ENCODE peak calls at places on chromosomes 6 and 20, in four cellular contexts. T is sigmoid colon, Y is GM23338, Z is K562. S is an unnamed sample. For H3K27me3, the result is how much of the 10 kb centered on the place peaks cover.

GRCh38 chr6:120378582-120379220 is 955.6 kb downstream of the TBC1D32 start:
- DNase-seq in Y (peak), Z (peak), T (no peak), S (no peak)

GRCh38 chr20:45968081-45968671 is 3.8 kb downstream of the ZNF335 start:
- DNase-seq in Y (no peak), T (peak), Z (no peak), S (peak)

GRCh38 chr20:35467339-35468224 is 12.2 kb downstream of the CEP250 start:
- DNase-seq in Y (no peak), T (peak), Z (no peak), S (no peak)

GRCh38 chr20:4289875-4290274 is 274.5 kb upstream of the RNF24 start:
- DNase-seq in T (no peak), Z (no peak), Y (peak), S (no peak)

GRCh38 chr6:124870611-124871201 is 91.5 kb upstream of the RNF217 start:
- DNase-seq in T (no peak), Z (peak), Y (peak), S (no peak)

GRCh38 chr6:43468748-43469681 is 8.4 kb upstream of the TJAP1 start:
- DNase-seq in Z (no peak), T (no peak), Y (peak), S (no peak)

GRCh38 chr6:42555477-42556457 is 8.1 kb upstream of the UBR2 start:
- DNase-seq in Y (peak), Z (peak), T (no peak), S (no peak)

GRCh38 chr6:155373276-155373675 is 59.0 kb upstream of the TFB1M start:
- DNase-seq in Y (no peak), T (no peak), Z (no peak), S (no peak)

GRCh38 chr6:116557863-116558262 is 4.3 kb downstream of the CALHM4 start:
- DNase-seq in Z (no peak), Y (peak), T (no peak), S (no peak)

GRCh38 chr6:125099211-125100017 is 54.2 kb upstream of the TPD52L1 start:
- DNase-seq in T (peak), Z (peak), Y (peak), S (no peak)

GRCh38 chr6:43221046-43221773 is 8.1 kb downstream of the DNPH1 start:
- DNase-seq in T (peak), Y (no peak), Z (no peak), S (no peak)

GRCh38 chr20:47274449-47275108 is 81.9 kb downstream of the ZMYND8 start:
- DNase-seq in T (peak), Z (peak), Y (no peak), S (no peak)

GRCh38 chr20:49594143-49594928 is 26.4 kb upstream of the PTGIS start:
- DNase-seq in T (peak), Z (no peak), Y (no peak), S (peak)

GRCh38 chr20:44888226-44889103 is 3.0 kb downstream of the YWHAB start:
- DNase-seq in T (no peak), Z (no peak), Y (no peak), S (no peak)

GRCh38 chr6:10719386-10720228 is 3.3 kb upstream of the TMEM14C start:
- DNase-seq in T (no peak), Y (no peak), Z (no peak), S (peak)

GRCh38 chr20:51413753-51414323 is 128.7 kb downstream of the NFATC2 start:
- DNase-seq in T (no peak), Y (no peak), Z (no peak), S (no peak)

GRCh38 chr6:10271982-10272381 is 142.9 kb downstream of the TFAP2A start:
- DNase-seq in T (no peak), Z (no peak), Y (no peak), S (no peak)

GRCh38 chr20:35648836-35649235 is 15.9 kb downstream of the CPNE1 start:
- DNase-seq in Y (no peak), Z (no peak), T (no peak), S (no peak)

GRCh38 chr6:85124472-85125428 is 325.1 kb upstream of the NT5E start:
- DNase-seq in T (no peak), Z (no peak), Y (no peak), S (no peak)

GRCh38 chr20:47146703-47147102 is 209.8 kb downstream of the ZMYND8 start:
- DNase-seq in T (no peak), Z (no peak), Y (no peak), S (no peak)

GRCh38 chr6:35544748-35545361 is 32.2 kb upstream of the TULP1 start:
- DNase-seq in T (no peak), Y (peak), Z (no peak), S (no peak)

GRCh38 chr20:36549628-36549941 is 8.3 kb downstream of the MYL9 start:
- DNase-seq in T (no peak), Y (no peak), Z (no peak), S (no peak)

GRCh38 chr6:5061152-5061551 is 24.0 kb upstream of the PPP1R3G start:
- DNase-seq in T (no peak), Y (no peak), Z (no peak), S (no peak)

GRCh38 chr6:52815167-52816092 is 11.8 kb upstream of the GSTA1 start:
- DNase-seq in T (peak), Y (peak), Z (peak), S (no peak)

GRCh38 chr20:33832113-33832853 is 21.1 kb downstream of the CHMP4B start:
- DNase-seq in T (no peak), Z (no peak), Y (peak), S (peak)

GRCh38 chr6:168676552-168677317 is 235.8 kb downstream of the SMOC2 start:
- DNase-seq in T (no peak), Y (no peak), Z (no peak), S (no peak)

GRCh38 chr20:43843096-43843964 is 71.3 kb upstream of the TOX2 start:
- DNase-seq in T (peak), Y (no peak), Z (no peak), S (no peak)

GRCh38 chr6:159461998-159462397 is 231.0 kb downstream of the SOD2 start:
- DNase-seq in T (no peak), Z (no peak), Y (no peak), S (no peak)

GRCh38 chr6:154488276-154488627 is 22.2 kb downstream of the CNKSR3 start:
- DNase-seq in Y (no peak), T (no peak), Z (no peak), S (no peak)

GRCh38 chr6:130872250-130873095 is 45.3 kb downstream of the SMLR1 start:
- DNase-seq in Z (peak), Y (peak), T (peak), S (peak)
- H3K27me3 ChIP-seq in Z (under half), Y (under half), T (under half), S (under half)

GRCh38 chr6:56900784-56901183 is 54.1 kb upstream of the BEND6 start:
- DNase-seq in Z (no peak), T (no peak), Y (no peak), S (no peak)

GRCh38 chr6:56902551-56903464 is 52.1 kb upstream of the BEND6 start:
- DNase-seq in T (no peak), Z (peak), Y (peak), S (no peak)

GRCh38 chr6:56897789-56898509 is 57.0 kb upstream of the BEND6 start:
- DNase-seq in Z (no peak), Y (no peak), T (no peak), S (no peak)

GRCh38 chr6:56899311-56899710 is 55.6 kb upstream of the BEND6 start:
- DNase-seq in T (peak), Y (no peak), Z (no peak), S (no peak)

DNA sequence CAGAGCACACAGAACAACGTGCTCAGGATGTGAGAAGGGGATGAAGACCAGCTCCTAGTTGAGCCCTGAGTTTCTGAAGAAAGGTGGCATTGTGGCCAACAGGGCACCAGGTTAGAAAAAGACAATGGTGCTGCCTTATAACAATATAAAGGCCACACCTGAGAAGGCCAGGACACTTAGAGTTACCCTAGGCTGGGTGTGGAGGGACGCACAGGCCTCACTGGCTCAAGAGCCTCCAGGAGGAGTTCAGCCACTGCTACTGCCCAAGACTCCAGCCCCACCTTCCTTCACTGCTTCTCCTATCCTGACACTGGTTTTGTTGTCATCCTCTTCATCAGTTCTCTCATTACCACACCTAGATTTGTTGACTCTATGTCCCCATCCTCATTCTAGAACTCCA is 55.2 kb upstream of the BEND6 start:
- DNase-seq in T (no peak), Z (no peak), Y (no peak), S (no peak)
- TF ChIP-seq CTCF in T (no peak), Z (no peak), Y (no peak), S (no peak)

DNA sequence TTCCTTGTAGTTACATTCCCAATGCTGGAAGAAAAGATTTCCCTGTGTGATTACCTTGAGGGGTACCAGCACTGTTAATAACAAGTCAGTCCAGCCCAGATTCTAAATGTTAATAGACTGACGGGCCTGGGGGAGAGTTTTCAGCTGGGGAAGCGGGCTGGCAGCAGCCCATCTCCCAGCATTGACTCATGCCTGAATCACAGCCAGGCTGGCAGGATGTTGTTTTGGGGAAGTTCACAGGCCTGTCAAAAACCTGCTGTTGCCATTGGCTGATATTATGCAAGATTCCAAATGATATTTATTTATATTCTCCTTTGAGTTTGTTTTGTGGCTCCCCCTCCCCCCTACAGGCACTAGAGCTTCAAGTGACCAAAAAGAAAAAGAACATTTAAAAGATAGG is 213.9 kb upstream of the CNR1 start:
- DNase-seq in Z (no peak), Y (no peak), T (peak), S (no peak)
- TF ChIP-seq POLR2AphosphoS5 in Z (no peak), Y (no peak), T (no peak), S (no peak)

GRCh38 chr6:40414617-40415016 is 172.5 kb downstream of the LRFN2 start:
- DNase-seq in T (peak), Z (no peak), Y (no peak), S (no peak)

GRCh38 chr6:40417031-40417430 is 170.1 kb downstream of the LRFN2 start:
- DNase-seq in Z (no peak), Y (no peak), T (no peak), S (no peak)

GRCh38 chr6:40419881-40420705 is 167.1 kb downstream of the LRFN2 start:
- DNase-seq in Y (no peak), Z (no peak), T (no peak), S (no peak)

GRCh38 chr6:40425192-40425919 is 161.8 kb downstream of the LRFN2 start:
- DNase-seq in Y (no peak), T (no peak), Z (no peak), S (no peak)

DNA sequence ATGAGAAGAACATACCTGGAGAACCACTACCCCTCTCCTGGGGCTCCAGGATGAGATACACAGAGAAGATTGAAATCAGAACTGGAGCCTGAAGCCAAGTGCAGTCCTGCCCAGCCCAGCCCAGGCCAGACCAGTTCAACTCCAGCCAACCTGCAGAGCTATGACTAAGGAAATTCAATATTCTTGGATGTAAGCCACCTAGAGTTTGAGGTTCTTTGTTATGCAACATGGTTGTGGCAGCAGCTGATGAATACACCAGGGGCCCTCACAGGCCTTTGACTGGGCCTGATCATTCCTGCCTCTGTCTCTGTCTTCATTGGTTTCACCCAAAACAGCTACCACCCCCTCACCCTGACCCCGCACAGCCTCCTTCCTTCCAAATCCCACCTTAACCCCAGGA is 167.8 kb downstream of the LRFN2 start:
- DNase-seq in Z (no peak), T (no peak), Y (peak), S (no peak)
- H3K27me3 ChIP-seq in Z (under half), T (under half), Y (under half), S (under half)

GRCh38 chr6:30359276-30359675 is 14.3 kb downstream of the RPP21 start:
- DNase-seq in Z (no peak), Y (no peak), T (no peak), S (no peak)

GRCh38 chr6:30364591-30364990 is 19.6 kb downstream of the RPP21 start:
- DNase-seq in Z (no peak), T (no peak), Y (peak), S (no peak)

GRCh38 chr6:30363459-30363858 is 18.5 kb downstream of the RPP21 start:
- DNase-seq in T (no peak), Z (no peak), Y (peak), S (no peak)

GRCh38 chr6:30360139-30360538 is 15.2 kb downstream of the RPP21 start:
- DNase-seq in Z (no peak), Y (peak), T (no peak), S (no peak)

DNA sequence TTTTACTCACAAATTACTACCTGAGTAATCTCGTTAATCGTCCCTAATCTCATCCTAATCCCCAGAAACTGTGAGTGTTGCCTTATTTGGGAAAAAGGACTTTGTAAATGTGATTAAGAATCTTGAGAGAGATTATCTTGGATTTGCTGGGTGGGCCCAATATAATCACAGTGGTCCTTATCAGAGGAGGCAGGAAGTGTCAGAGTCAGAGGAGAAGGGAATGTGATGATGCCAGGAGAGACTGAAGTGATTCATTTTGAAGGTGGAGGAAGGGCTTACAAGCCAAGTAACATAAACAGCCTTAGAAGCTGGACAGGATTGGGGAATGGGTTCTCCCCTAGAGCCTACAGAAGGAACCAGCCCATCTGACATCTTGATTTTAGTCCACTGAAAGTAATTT is 16.7 kb downstream of the RPP21 start:
- DNase-seq in T (no peak), Y (no peak), Z (no peak), S (no peak)
- TF ChIP-seq CTCF in T (no peak), Y (no peak), Z (no peak), S (no peak)

DNA sequence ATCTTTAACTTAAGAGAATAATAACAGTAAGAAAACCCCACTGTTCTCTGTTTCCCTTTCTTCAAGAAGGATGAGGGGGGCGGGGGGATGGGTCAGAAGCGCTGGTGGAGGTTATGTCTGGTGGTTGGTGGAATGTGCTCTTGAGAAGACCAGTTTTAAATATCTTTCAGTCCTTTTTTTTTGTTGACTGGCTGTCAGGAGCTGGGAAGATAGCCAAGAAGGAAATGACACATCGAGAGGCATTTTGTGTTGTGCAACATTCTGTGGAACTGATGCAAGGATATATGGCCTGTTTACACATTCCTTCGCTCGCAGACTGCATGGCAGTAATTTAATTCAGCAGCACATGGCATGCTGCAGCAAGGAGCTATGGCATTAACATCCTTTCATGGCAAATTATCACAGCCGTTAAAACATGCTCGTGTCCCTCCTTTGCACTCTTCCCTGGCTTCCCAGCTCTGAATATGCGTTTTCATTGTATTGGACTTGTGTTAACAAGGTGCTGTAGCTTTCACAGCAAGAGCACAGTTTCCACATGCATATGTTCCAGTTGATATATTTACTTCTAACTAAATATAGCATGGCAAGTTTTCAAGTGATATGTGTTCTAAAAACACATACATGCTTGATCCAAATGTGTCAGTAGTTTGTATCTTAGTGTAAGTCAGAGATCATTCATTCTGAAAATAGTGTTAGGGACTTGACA is 68.2 kb upstream of the SUPT3H start:
- DNase-seq in T (peak), Y (peak), Z (peak), S (no peak)
- TF ChIP-seq POLR2AphosphoS5 in T (peak), Y (no peak), Z (peak), S (peak)

DNA sequence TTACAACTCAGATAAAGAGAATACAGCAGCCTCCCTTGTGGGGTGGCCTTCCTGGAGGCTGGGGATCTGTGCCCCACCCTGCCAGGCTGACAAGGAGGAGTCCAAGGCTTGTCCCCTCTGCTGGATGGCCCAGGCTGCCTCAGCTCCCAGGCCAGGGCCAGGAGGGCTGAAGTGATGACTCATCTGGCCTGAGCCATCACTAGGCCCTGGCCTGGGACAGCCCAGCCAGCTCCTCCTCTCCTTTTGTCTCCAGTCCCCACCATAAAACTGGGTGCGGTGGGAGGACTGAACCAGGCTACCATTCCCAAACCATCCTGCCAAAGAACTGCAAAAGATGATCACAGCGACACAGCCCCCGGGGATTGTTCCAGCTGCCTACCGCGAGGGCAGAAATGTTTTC is 15.0 kb downstream of the GRM4 start:
- DNase-seq in T (no peak), Z (no peak), Y (no peak), S (no peak)
- H3K27me3 ChIP-seq in T (half or more), Z (under half), Y (under half), S (half or more)

S was measured in suprapubic skin.